ENCODE peak calls at places on chromosomes 12 and 14, in ten cellular contexts. One of them, this sample, is unnamed.

GRCh38 chr14:93709249-93709648 is 79.0 kb downstream of the PRIMA1 start:
- DNase-seq in non-pigmented ciliary epithelial cell: no peak
- DNase-seq in stimulated activated CD4-positive, alpha-beta T cell treated with anti-CD3 and anti-CD28 coated beads, Interleukin-15, amount 100 ng/mL, for 1 hour: no peak
- DNase-seq in ureter: no peak
- DNase-seq in HuH-7: no peak
- DNase-seq in NCI-H460: no peak
- DNase-seq in lower leg skin: no peak
- DNase-seq in KG1: no peak
- DNase-seq in right cardiac atrium: no peak
- DNase-seq in HT1080: no peak
- DNase-seq in this sample: no peak

GRCh38 chr14:60931206-60931605 is 49.7 kb downstream of the TRMT5 start:
- DNase-seq in non-pigmented ciliary epithelial cell: no peak
- DNase-seq in stimulated activated CD4-positive, alpha-beta T cell treated with anti-CD3 and anti-CD28 coated beads, Interleukin-15, amount 100 ng/mL, for 1 hour: no peak
- DNase-seq in ureter: no peak
- DNase-seq in HuH-7: no peak
- DNase-seq in NCI-H460: no peak
- DNase-seq in lower leg skin: no peak
- DNase-seq in KG1: no peak
- DNase-seq in right cardiac atrium: no peak
- DNase-seq in HT1080: peak; percentile 21
- DNase-seq in this sample: no peak

GRCh38 chr14:34355584-34356266 is 106.3 kb downstream of the SPTSSA start:
- DNase-seq in non-pigmented ciliary epithelial cell: peak; percentile 64
- DNase-seq in stimulated activated CD4-positive, alpha-beta T cell treated with anti-CD3 and anti-CD28 coated beads, Interleukin-15, amount 100 ng/mL, for 1 hour: no peak
- DNase-seq in ureter: no peak
- DNase-seq in HuH-7: no peak
- DNase-seq in NCI-H460: no peak
- DNase-seq in lower leg skin: no peak
- DNase-seq in KG1: no peak
- DNase-seq in right cardiac atrium: no peak
- DNase-seq in HT1080: peak; percentile 90
- DNase-seq in this sample: peak; percentile 67

GRCh38 chr14:24367506-24368214 is at the start of gene NFATC4:
- DNase-seq in non-pigmented ciliary epithelial cell: peak; percentile 76
- DNase-seq in stimulated activated CD4-positive, alpha-beta T cell treated with anti-CD3 and anti-CD28 coated beads, Interleukin-15, amount 100 ng/mL, for 1 hour: no peak
- DNase-seq in ureter: peak; percentile 85
- DNase-seq in HuH-7: peak; percentile 80
- DNase-seq in NCI-H460: peak; percentile 89
- DNase-seq in lower leg skin: peak; percentile 94
- DNase-seq in KG1: no peak
- DNase-seq in right cardiac atrium: peak; percentile 90
- DNase-seq in HT1080: no peak
- DNase-seq in this sample: peak; percentile 92

GRCh38 chr12:121289962-121290361 is 6.5 kb downstream of the CAMKK2 start:
- DNase-seq in non-pigmented ciliary epithelial cell: no peak
- DNase-seq in stimulated activated CD4-positive, alpha-beta T cell treated with anti-CD3 and anti-CD28 coated beads, Interleukin-15, amount 100 ng/mL, for 1 hour: no peak
- DNase-seq in ureter: no peak
- DNase-seq in HuH-7: no peak
- DNase-seq in NCI-H460: no peak
- DNase-seq in lower leg skin: no peak
- DNase-seq in KG1: no peak
- DNase-seq in right cardiac atrium: no peak
- DNase-seq in HT1080: no peak
- DNase-seq in this sample: no peak

GRCh38 chr14:67311868-67312267 is 47.7 kb downstream of the ATP6V1D start:
- DNase-seq in non-pigmented ciliary epithelial cell: no peak
- DNase-seq in stimulated activated CD4-positive, alpha-beta T cell treated with anti-CD3 and anti-CD28 coated beads, Interleukin-15, amount 100 ng/mL, for 1 hour: no peak
- DNase-seq in ureter: no peak
- DNase-seq in HuH-7: no peak
- DNase-seq in NCI-H460: no peak
- DNase-seq in lower leg skin: no peak
- DNase-seq in KG1: no peak
- DNase-seq in right cardiac atrium: no peak
- DNase-seq in HT1080: no peak
- DNase-seq in this sample: no peak

GRCh38 chr12:105588126-105588525 is 257.6 kb downstream of the C12orf75 start:
- DNase-seq in non-pigmented ciliary epithelial cell: no peak
- DNase-seq in stimulated activated CD4-positive, alpha-beta T cell treated with anti-CD3 and anti-CD28 coated beads, Interleukin-15, amount 100 ng/mL, for 1 hour: no peak
- DNase-seq in ureter: no peak
- DNase-seq in HuH-7: no peak
- DNase-seq in NCI-H460: no peak
- DNase-seq in lower leg skin: no peak
- DNase-seq in KG1: no peak
- DNase-seq in right cardiac atrium: no peak
- DNase-seq in HT1080: no peak
- DNase-seq in this sample: no peak

GRCh38 chr12:18723752-18724151 is 14.1 kb downstream of the PLCZ1 start:
- DNase-seq in non-pigmented ciliary epithelial cell: peak; percentile 73
- DNase-seq in stimulated activated CD4-positive, alpha-beta T cell treated with anti-CD3 and anti-CD28 coated beads, Interleukin-15, amount 100 ng/mL, for 1 hour: no peak
- DNase-seq in ureter: no peak
- DNase-seq in HuH-7: no peak
- DNase-seq in NCI-H460: peak; percentile 38
- DNase-seq in lower leg skin: no peak
- DNase-seq in KG1: no peak
- DNase-seq in right cardiac atrium: no peak
- DNase-seq in HT1080: peak; percentile 93
- DNase-seq in this sample: peak; percentile 4

GRCh38 chr14:102711946-102712345 is 65.3 kb upstream of the TRAF3 start:
- DNase-seq in non-pigmented ciliary epithelial cell: no peak
- DNase-seq in stimulated activated CD4-positive, alpha-beta T cell treated with anti-CD3 and anti-CD28 coated beads, Interleukin-15, amount 100 ng/mL, for 1 hour: no peak
- DNase-seq in ureter: no peak
- DNase-seq in HuH-7: no peak
- DNase-seq in NCI-H460: no peak
- DNase-seq in lower leg skin: no peak
- DNase-seq in KG1: no peak
- DNase-seq in right cardiac atrium: no peak
- DNase-seq in HT1080: peak; percentile 35
- DNase-seq in this sample: no peak

GRCh38 chr14:29757711-29758233 is 169.9 kb downstream of the PRKD1 start:
- DNase-seq in non-pigmented ciliary epithelial cell: no peak
- DNase-seq in stimulated activated CD4-positive, alpha-beta T cell treated with anti-CD3 and anti-CD28 coated beads, Interleukin-15, amount 100 ng/mL, for 1 hour: no peak
- DNase-seq in ureter: no peak
- DNase-seq in HuH-7: no peak
- DNase-seq in NCI-H460: no peak
- DNase-seq in lower leg skin: no peak
- DNase-seq in KG1: no peak
- DNase-seq in right cardiac atrium: no peak
- DNase-seq in HT1080: no peak
- DNase-seq in this sample: no peak